ENCODE peak calls at places on chromosomes 2 and 18, in ten cellular contexts. E is HEK293T; F is NCI-H1092 treated with DMSO at 0.1 percent for 48 hours; Y is stimulated activated CD8-positive, alpha-beta memory T cell treated with anti-CD3 and anti-CD28 coated beads, Interleukin-7, amount 100 ng/mL, for 1 hour; O is T-helper 1 cell; X is posterior cingulate gyrus; I is activated CD4-positive, alpha-beta T cell treated with anti-CD3 and anti-CD28 coated beads, Interleukin-2, amount 50 U/mL, for 48 hours; M is stimulated activated CD4-positive, alpha-beta T cell treated with anti-CD3 and anti-CD28 coated beads, Interleukin-12 subunit alpha, Interleukin-12 subunit beta, amount 100 ng/mL, for 48 hours; G is head of caudate nucleus; J is NAMALWA. D is an unnamed sample.

GRCh38 chr2:191691898-191692297 is 14.0 kb downstream of the NABP1 start:
- DNase-seq in Y (no peak), I (no peak), X (no peak), J (no peak), G (no peak), F (no peak), O (no peak), M (no peak), E (no peak), D (no peak)

GRCh38 chr18:75456277-75456676 is 28.8 kb upstream of the SMIM21 start:
- DNase-seq in Y (no peak), G (no peak), I (peak), F (no peak), O (no peak), E (no peak), J (no peak), M (no peak), X (no peak), D (no peak)

GRCh38 chr2:166173263-166173662 is 45.4 kb upstream of the SCN1A start:
- DNase-seq in F (no peak), E (no peak), M (no peak), G (no peak), J (no peak), O (no peak), X (peak), I (no peak), Y (no peak), D (no peak)

GRCh38 chr2:232541195-232541960 is 1.9 kb downstream of the CHRNG start:
- DNase-seq in F (no peak), O (no peak), E (no peak), J (no peak), Y (no peak), I (no peak), G (no peak), X (peak), M (no peak), D (peak)

GRCh38 chr2:44169155-44169898 is 652 bp downstream of the PPM1B start:
- DNase-seq in F (peak), G (peak), Y (peak), O (peak), I (peak), E (peak), X (peak), J (peak), M (peak), D (peak)

GRCh38 chr2:215476424-215476823 is 40.6 kb upstream of the FN1 start:
- DNase-seq in F (no peak), J (no peak), Y (no peak), M (no peak), X (no peak), I (no peak), O (no peak), E (no peak), G (no peak), D (no peak)

GRCh38 chr2:211138551-211138950 is 582.2 kb downstream of the CPS1 start:
- DNase-seq in Y (no peak), E (no peak), I (no peak), X (no peak), F (no peak), G (no peak), M (no peak), J (no peak), O (no peak), D (no peak)

GRCh38 chr2:63613391-63613901 is 24.7 kb downstream of the MDH1 start:
- DNase-seq in E (no peak), Y (no peak), F (no peak), I (no peak), O (no peak), M (no peak), X (no peak), G (no peak), J (no peak), D (no peak)

GRCh38 chr2:146388757-146389156 is 1456.1 kb upstream of the ACVR2A start:
- DNase-seq in F (no peak), M (no peak), X (no peak), E (no peak), G (no peak), O (no peak), Y (no peak), J (no peak), I (no peak), D (no peak)

GRCh38 chr2:17878222-17879136 is at the start of gene KCNS3:
- DNase-seq in X (no peak), F (no peak), J (no peak), Y (no peak), I (peak), E (peak), M (no peak), G (peak), O (no peak), D (no peak)

GRCh38 chr2:35871672-35872071 is 483.9 kb upstream of the CRIM1 start:
- DNase-seq in F (no peak), J (no peak), E (peak), M (no peak), Y (no peak), G (no peak), O (no peak), X (no peak), I (no peak), D (no peak)

GRCh38 chr2:95027369-95027720 is 1.8 kb downstream of the MAL start:
- DNase-seq in Y (no peak), J (no peak), X (no peak), I (no peak), G (no peak), O (no peak), F (no peak), M (no peak), E (no peak), D (no peak)

GRCh38 chr2:11558206-11558886 is 24.5 kb downstream of the GREB1 start:
- DNase-seq in M (no peak), G (no peak), O (no peak), X (peak), Y (no peak), F (no peak), J (no peak), I (no peak), E (no peak), D (no peak)

GRCh38 chr2:381181-381580 is 93.3 kb upstream of the ALKAL2 start:
- DNase-seq in F (no peak), O (no peak), Y (no peak), M (no peak), X (peak), J (no peak), G (no peak), E (no peak), I (no peak), D (no peak)

GRCh38 chr18:13271512-13271911 is 53.0 kb downstream of the LDLRAD4 start:
- DNase-seq in I (no peak), X (no peak), M (no peak), O (no peak), E (no peak), J (no peak), Y (no peak), G (peak), F (no peak), D (no peak)

GRCh38 chr2:134282638-134283400 is 28.9 kb downstream of the MGAT5 start:
- DNase-seq in G (peak), E (no peak), X (no peak), I (peak), Y (no peak), J (peak), O (no peak), F (no peak), M (peak), D (no peak)

GRCh38 chr18:40980171-40980570 is 974.9 kb upstream of the PIK3C3 start:
- DNase-seq in X (no peak), Y (no peak), J (no peak), O (no peak), F (no peak), M (no peak), I (no peak), G (no peak), E (no peak), D (no peak)

GRCh38 chr18:34867520-34867919 is 157.4 kb downstream of the DTNA start:
- DNase-seq in G (no peak), E (peak), Y (no peak), X (no peak), F (peak), M (no peak), J (peak), I (no peak), O (no peak), D (peak)

GRCh38 chr2:202778217-202778616 is 93.3 kb downstream of the ICA1L start:
- DNase-seq in O (no peak), I (no peak), F (no peak), X (no peak), Y (no peak), M (no peak), E (no peak), G (no peak), J (no peak), D (no peak)

GRCh38 chr2:65431417-65432226 is 777 bp downstream of the SPRED2 start:
- DNase-seq in X (peak), J (peak), O (peak), Y (no peak), I (peak), F (peak), E (peak), M (no peak), G (peak), D (peak)

D was measured in HL-60.